ENCODE peak calls at places on chromosomes 16 and 17, in eight cellular contexts. M, T, S, U, B, I, C and P are unnamed samples.

GRCh38 chr17:22484826-22485225 is 792.5 kb downstream of the KCNJ18 start:
- DNase-seq in M (no peak), T (no peak), S (no peak), U (no peak), B (no peak), I (no peak), C (no peak), P (no peak)

GRCh38 chr17:70089513-70090148 is 14.6 kb downstream of the KCNJ16 start:
- DNase-seq in M (no peak), T (no peak), S (no peak), U (no peak), B (no peak), I (no peak), C (no peak), P (no peak)

GRCh38 chr16:30609002-30609927 is 924 bp downstream of the ZNF689 start:
- DNase-seq in M (no peak), T (peak), S (no peak), U (peak), B (peak), I (no peak), C (peak), P (peak)

GRCh38 chr17:72754513-72754912 is 338.0 kb downstream of the SLC39A11 start:
- DNase-seq in M (no peak), T (no peak), S (no peak), U (no peak), B (no peak), I (no peak), C (no peak), P (no peak)

GRCh38 chr16:11977206-11978041 is 890 bp downstream of the SNX29 start:
- DNase-seq in M (no peak), T (no peak), S (no peak), U (no peak), B (no peak), I (no peak), C (peak), P (peak)

GRCh38 chr17:49580055-49580721 is 4.5 kb downstream of the NXPH3 start:
- DNase-seq in M (no peak), T (no peak), S (no peak), U (no peak), B (no peak), I (no peak), C (no peak), P (no peak)

GRCh38 chr17:75181608-75182318 is 996 bp downstream of the SUMO2 start:
- DNase-seq in M (no peak), T (no peak), S (no peak), U (peak), B (peak), I (peak), C (peak), P (peak)

GRCh38 chr17:44202756-44203155 is 3.1 kb upstream of the ATXN7L3 start:
- DNase-seq in M (no peak), T (no peak), S (no peak), U (peak), B (no peak), I (no peak), C (no peak), P (no peak)

GRCh38 chr17:49580981-49581644 is 5.4 kb downstream of the NXPH3 start:
- DNase-seq in M (no peak), T (no peak), S (no peak), U (no peak), B (no peak), I (no peak), C (no peak), P (no peak)